ENCODE peak calls at places on chromosomes 16 and 17, in five cellular contexts. J, S, T, M and P are unnamed samples. For H3K27me3 and H3K4me1, the result is how much of the 10 kb centered on the place peaks cover.

GRCh38 chr17:40097931-40098845 is 2.2 kb downstream of the NR1D1 start:
- DNase-seq in T (peak), S (peak), J (peak), M (peak), P (no peak)

GRCh38 chr17:73783382-73783766 is 139.1 kb upstream of the SDK2 start:
- DNase-seq in T (no peak), J (no peak), M (no peak), S (no peak), P (no peak)

GRCh38 chr17:41907633-41908539 is 10.9 kb downstream of the ACLY start:
- DNase-seq in J (no peak), M (no peak), T (no peak), S (no peak), P (no peak)

GRCh38 chr16:72621651-72622050 is 426.3 kb downstream of the ZFHX3 start:
- DNase-seq in T (no peak), M (no peak), J (no peak), S (no peak), P (no peak)

GRCh38 chr17:5931611-5932010 is 138.6 kb upstream of the WSCD1 start:
- DNase-seq in S (peak), J (no peak), T (no peak), M (no peak), P (no peak)

GRCh38 chr17:62923515-62924150 is 42.4 kb upstream of the TANC2 start:
- DNase-seq in S (no peak), J (no peak), M (no peak), T (no peak), P (no peak)

GRCh38 chr16:48126801-48127644 is 28.8 kb downstream of the ABCC12 start:
- DNase-seq in M (no peak), T (peak), J (no peak), S (peak), P (no peak)

GRCh38 chr17:47621293-47622178 is 28.2 kb upstream of the KPNB1 start:
- DNase-seq in T (peak), S (peak), J (peak), M (no peak), P (no peak)

GRCh38 chr17:1989135-1989534 is 36.0 kb downstream of the RTN4RL1 start:
- DNase-seq in J (no peak), S (peak), M (no peak), T (peak), P (no peak)

GRCh38 chr17:45949755-45950320 is 49.2 kb upstream of the STH start:
- DNase-seq in S (no peak), M (no peak), J (no peak), T (no peak), P (no peak)

GRCh38 chr17:20935740-20936139 is 107.1 kb downstream of the USP22 start:
- DNase-seq in M (no peak), T (peak), J (no peak), S (peak), P (no peak)

GRCh38 chr16:56774009-56774408 is 44.1 kb downstream of the NUP93 start:
- DNase-seq in M (no peak), J (no peak), T (no peak), S (no peak), P (no peak)

GRCh38 chr16:7025616-7026190 is 306.9 kb upstream of the RBFOX1 start:
- DNase-seq in M (peak), T (peak), S (no peak), J (peak), P (peak)

GRCh38 chr17:53571342-53571741 is 251.4 kb upstream of the KIF2B start:
- DNase-seq in T (no peak), M (no peak), S (no peak), J (no peak), P (no peak)

GRCh38 chr17:61486135-61487120 is 34.2 kb downstream of the TBX4 start:
- DNase-seq in S (no peak), J (no peak), T (no peak), M (no peak), P (peak)

GRCh38 chr16:70710422-70711210 is 24.8 kb upstream of the MTSS2 start:
- DNase-seq in T (no peak), M (no peak), S (no peak), J (no peak), P (no peak)

GRCh38 chr16:50964491-50964890 is 186.6 kb downstream of the SALL1 start:
- DNase-seq in J (no peak), T (no peak), M (no peak), S (no peak), P (no peak)
- H3K27me3 ChIP-seq in J (under half), T (under half), M (under half), S (under half), P (under half)

DNA sequence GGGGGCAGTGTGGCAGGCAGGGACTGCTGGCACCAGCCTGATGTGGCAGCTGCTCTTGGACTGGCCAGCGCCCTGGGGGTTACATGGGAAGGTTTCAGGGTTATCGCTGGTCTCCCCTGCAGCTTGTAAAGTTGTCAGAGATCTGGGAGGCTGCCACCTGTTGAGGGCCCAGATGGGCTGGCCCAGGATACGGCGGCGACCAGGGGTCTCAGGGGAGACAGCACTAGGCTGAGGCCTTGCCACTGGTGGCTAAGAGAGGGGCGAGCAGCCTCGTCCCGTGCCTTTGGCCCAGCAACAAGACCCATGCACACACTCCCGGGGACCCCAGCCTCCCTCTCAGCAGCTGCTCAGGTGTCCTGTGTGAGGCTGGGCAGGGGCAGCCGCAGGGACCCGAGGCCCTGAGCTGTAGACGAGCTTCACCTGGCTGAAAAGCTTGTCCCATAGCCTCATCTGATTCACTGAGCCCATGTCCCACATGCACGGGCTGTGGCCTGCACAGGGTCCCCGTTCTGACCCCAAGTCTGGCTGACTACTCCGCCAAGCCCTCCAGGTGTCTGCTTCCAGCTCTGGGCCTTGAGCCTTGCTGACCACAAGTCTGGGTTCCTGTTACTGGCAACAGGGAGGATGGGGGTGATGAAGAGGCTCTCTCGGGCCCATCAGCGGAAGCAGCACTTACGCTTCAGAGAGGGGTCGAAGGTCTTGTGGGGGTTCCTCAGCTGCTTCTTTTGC is 6.2 kb downstream of the DUS1L start:
- DNase-seq in S (no peak), J (no peak), T (no peak), M (no peak), P (peak)
- H3K4me1 ChIP-seq in S (under half), J (under half), T (under half), M (under half), P (under half)

GRCh38 chr17:67375054-67375427 is 2.0 kb upstream of the PITPNC1 start:
- DNase-seq in T (no peak), M (no peak), J (no peak), S (no peak), P (no peak)

GRCh38 chr17:67376509-67376891 is 581 bp upstream of the PITPNC1 start:
- DNase-seq in J (no peak), T (peak), S (no peak), M (no peak), P (peak)

GRCh38 chr17:67372751-67373150 is 4.3 kb upstream of the PITPNC1 start:
- DNase-seq in J (no peak), S (no peak), T (no peak), M (no peak), P (no peak)

GRCh38 chr17:67375761-67376160 is 1.3 kb upstream of the PITPNC1 start:
- DNase-seq in S (no peak), M (no peak), J (no peak), T (no peak), P (no peak)

DNA sequence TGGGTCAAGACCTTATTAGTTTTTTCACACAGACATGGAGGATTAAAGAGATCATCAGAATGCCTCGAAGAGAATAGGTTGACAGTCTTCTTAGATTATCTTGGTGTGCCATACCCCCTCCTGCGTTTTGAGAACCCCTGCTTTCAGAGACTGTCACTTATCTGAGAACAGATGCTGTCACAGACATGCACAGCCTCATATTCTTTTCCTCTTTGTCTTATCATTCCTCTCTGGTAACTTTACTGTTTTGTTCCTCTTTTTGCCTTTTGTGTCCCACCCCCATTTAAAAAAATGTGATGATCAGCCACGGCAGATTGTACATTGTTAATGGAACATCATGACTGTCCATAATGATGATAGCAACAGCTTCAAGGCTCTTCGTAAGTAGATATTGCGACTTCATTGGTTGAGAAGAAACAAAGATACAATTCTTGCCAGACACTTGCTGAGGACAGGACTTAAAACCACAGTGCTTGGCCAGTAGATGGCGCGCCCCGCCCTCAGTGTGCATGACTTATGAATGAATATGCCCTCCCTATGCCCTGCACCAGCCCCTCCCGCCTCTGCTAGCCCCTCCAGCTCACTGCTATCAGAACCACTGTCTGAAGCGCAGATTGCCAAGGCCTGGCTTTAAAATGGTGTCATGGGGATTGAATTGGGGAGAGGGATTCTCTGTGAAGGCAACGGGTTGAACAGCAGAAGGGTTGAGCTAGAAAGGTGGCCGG is 2.6 kb upstream of the PITPNC1 start:
- DNase-seq in M (peak), S (peak), J (peak), T (peak), P (peak)
- H3K4me3 ChIP-seq in M (no peak), S (no peak), J (no peak), T (no peak), P (no peak)

GRCh38 chr16:57800213-57801097 is 1.8 kb downstream of the KIFC3 start:
- DNase-seq in S (no peak), T (no peak), M (no peak), J (no peak), P (no peak)

GRCh38 chr16:57802635-57803412 is 533 bp upstream of the KIFC3 start:
- DNase-seq in S (peak), J (peak), T (no peak), M (no peak), P (no peak)

GRCh38 chr16:57801856-57802634 is at the start of gene KIFC3:
- DNase-seq in M (peak), J (peak), S (peak), T (peak), P (peak)

GRCh38 chr16:57799619-57800212 is 2.6 kb downstream of the KIFC3 start:
- DNase-seq in S (no peak), J (no peak), M (no peak), T (no peak), P (no peak)

DNA sequence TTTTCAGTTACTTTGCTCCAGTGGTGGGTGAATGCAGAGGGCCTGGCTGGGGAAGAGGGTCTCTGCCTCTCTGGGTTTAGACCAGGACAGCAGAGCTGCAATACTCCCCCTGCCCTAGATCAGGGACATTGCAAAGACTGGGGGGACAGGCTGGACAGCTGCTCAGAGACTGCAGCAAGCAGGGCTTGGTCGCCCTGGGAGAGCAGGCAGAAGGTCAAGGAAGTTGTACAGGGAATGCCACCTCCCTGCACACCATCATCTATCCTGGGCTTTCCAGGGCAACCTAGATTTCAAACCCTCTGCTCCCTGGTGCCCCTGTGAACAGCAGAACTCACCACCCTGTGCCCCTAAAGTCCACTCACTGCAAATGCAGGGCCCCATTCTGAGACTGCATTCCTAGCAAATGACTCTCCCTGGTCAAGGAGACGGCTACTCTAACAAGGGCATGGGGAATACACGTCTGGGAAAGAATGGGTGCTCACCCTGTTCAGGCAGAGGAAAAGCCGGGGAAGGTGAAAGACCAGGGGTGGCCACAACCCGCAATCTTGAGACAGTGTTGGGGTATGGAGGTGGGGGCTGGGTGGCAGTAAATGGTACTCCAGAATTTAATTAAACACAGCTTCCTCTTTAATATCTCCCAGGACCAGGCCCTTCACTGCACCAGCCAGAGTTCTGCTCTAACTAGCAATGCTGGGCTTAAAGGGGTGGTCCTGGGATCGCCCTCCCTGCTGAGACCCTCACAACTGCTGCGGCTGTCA is 1.0 kb downstream of the KIFC3 start:
- DNase-seq in J (no peak), S (peak), M (no peak), T (peak), P (no peak)
- H3K27me3 ChIP-seq in J (under half), S (under half), M (under half), T (under half), P (under half)

DNA sequence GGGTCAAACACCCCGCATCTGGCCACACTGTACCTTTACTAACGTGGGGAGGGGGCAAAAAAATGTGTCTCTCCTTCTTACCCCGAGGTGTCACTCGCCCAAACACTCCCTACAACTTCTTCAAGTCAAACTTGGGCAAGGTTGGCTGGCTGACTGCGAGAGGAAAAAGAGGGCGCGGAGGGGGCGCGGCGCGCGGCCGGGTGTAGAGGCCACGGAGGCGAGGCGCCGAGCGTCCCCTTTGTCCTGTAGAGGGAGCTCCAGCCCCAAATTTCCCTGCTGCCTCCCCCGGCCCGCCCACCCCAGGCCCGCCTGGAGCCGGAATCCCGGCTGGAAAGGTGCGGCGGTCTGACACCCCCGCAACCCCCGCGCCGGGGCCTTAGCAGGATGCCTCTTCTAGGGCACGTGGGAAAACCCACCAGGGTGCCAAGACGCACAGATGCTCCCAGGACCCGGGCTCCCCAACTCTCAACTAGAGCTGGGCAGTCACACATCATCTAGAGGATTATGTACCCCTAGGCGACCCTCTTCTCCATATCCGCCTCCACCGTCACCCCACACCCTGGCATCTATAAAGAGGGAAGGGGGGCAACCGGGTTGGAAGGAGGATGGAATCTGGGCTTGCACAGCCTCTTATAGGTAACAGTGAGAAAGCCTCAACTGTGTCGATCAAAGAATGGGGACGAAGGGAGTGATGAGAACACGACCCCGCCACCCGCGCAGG is 4.2 kb downstream of the IRX3 start:
- DNase-seq in M (peak), J (peak), S (peak), T (peak), P (no peak)
- H3K4me1 ChIP-seq in M (half or more), J (under half), S (under half), T (under half), P (under half)

GRCh38 chr17:64016248-64016784 is 4.1 kb downstream of the ICAM2 start:
- DNase-seq in T (no peak), S (no peak), J (no peak), M (no peak), P (no peak)
- H3K4me3 ChIP-seq in T (no peak), S (no peak), J (peak), M (peak), P (peak)